ENCODE peak calls at places on chromosomes 4 and X, in four cellular contexts. One of them, this sample, is unnamed.

GRCh38 chrX:44071847-44072545 is 98.8 kb upstream of the NDP start:
- DNase-seq in NCI-H2081: no peak
- DNase-seq in activated T-cell treated with anti-CD3 and anti-CD28 coated beads, Interleukin-2, amount 50 U/mL, for 4 hours: no peak
- DNase-seq in M059J: peak; percentile 97
- DNase-seq in this sample: no peak

GRCh38 chr4:166252487-166253402 is 379.7 kb downstream of the TLL1 start:
- DNase-seq in NCI-H2081: no peak
- DNase-seq in activated T-cell treated with anti-CD3 and anti-CD28 coated beads, Interleukin-2, amount 50 U/mL, for 4 hours: no peak
- DNase-seq in M059J: peak; percentile 47
- DNase-seq in this sample: no peak

GRCh38 chr4:6986067-6986780 is 56.9 kb upstream of the TADA2B start:
- DNase-seq in NCI-H2081: peak; percentile 44
- DNase-seq in activated T-cell treated with anti-CD3 and anti-CD28 coated beads, Interleukin-2, amount 50 U/mL, for 4 hours: no peak
- DNase-seq in M059J: peak; percentile 66
- DNase-seq in this sample: no peak

GRCh38 chr4:177301127-177301639 is 8.5 kb upstream of the NEIL3 start:
- DNase-seq in NCI-H2081: no peak
- DNase-seq in activated T-cell treated with anti-CD3 and anti-CD28 coated beads, Interleukin-2, amount 50 U/mL, for 4 hours: no peak
- DNase-seq in M059J: no peak
- DNase-seq in this sample: no peak

GRCh38 chr4:154807042-154807630 is 26.1 kb downstream of the RBM46 start:
- DNase-seq in NCI-H2081: no peak
- DNase-seq in activated T-cell treated with anti-CD3 and anti-CD28 coated beads, Interleukin-2, amount 50 U/mL, for 4 hours: no peak
- DNase-seq in M059J: peak; percentile 10
- DNase-seq in this sample: no peak

GRCh38 chrX:136219893-136220292 is 31.3 kb downstream of the MAP7D3 start:
- DNase-seq in NCI-H2081: no peak
- DNase-seq in activated T-cell treated with anti-CD3 and anti-CD28 coated beads, Interleukin-2, amount 50 U/mL, for 4 hours: no peak
- DNase-seq in M059J: peak; percentile 58
- DNase-seq in this sample: no peak

GRCh38 chrX:31435592-31435991 is 363.8 kb upstream of the FTHL17 start:
- DNase-seq in NCI-H2081: no peak
- DNase-seq in activated T-cell treated with anti-CD3 and anti-CD28 coated beads, Interleukin-2, amount 50 U/mL, for 4 hours: no peak
- DNase-seq in M059J: no peak
- DNase-seq in this sample: no peak

GRCh38 chr4:139770361-139770760 is 104.7 kb downstream of the MGST2 start:
- DNase-seq in NCI-H2081: no peak
- DNase-seq in activated T-cell treated with anti-CD3 and anti-CD28 coated beads, Interleukin-2, amount 50 U/mL, for 4 hours: no peak
- DNase-seq in M059J: no peak
- DNase-seq in this sample: no peak

GRCh38 chr4:78078101-78078500 is 21.0 kb downstream of the FRAS1 start:
- DNase-seq in NCI-H2081: no peak
- DNase-seq in activated T-cell treated with anti-CD3 and anti-CD28 coated beads, Interleukin-2, amount 50 U/mL, for 4 hours: no peak
- DNase-seq in M059J: no peak
- DNase-seq in this sample: no peak

GRCh38 chr4:24514808-24515207 is 69.5 kb downstream of the DHX15 start:
- DNase-seq in NCI-H2081: no peak
- DNase-seq in activated T-cell treated with anti-CD3 and anti-CD28 coated beads, Interleukin-2, amount 50 U/mL, for 4 hours: no peak
- DNase-seq in M059J: peak; percentile 13
- DNase-seq in this sample: no peak

GRCh38 chr4:53767503-53767902 is 176.2 kb upstream of the LNX1 start:
- DNase-seq in NCI-H2081: no peak
- DNase-seq in activated T-cell treated with anti-CD3 and anti-CD28 coated beads, Interleukin-2, amount 50 U/mL, for 4 hours: no peak
- DNase-seq in M059J: peak; percentile 75
- DNase-seq in this sample: no peak

This sample was measured in NCI-H2029 treated with DMSO at 0.1 percent for 48 hours.